ENCODE peak calls at places on chromosomes 1 and 21, in nine cellular contexts. X, O, V, Y, F, A, T, M and G are unnamed samples.
A peak's percentile ranks its signal among the peaks of the same experiment; 100 is the strongest.

GRCh38 chr1:193338194-193338593 is 151.8 kb upstream of the B3GALT2 start:
- DNase-seq in A (no peak), X (no peak), Y (no peak), V (peak; percentile 16), M (no peak), O (no peak), T (peak; percentile 39), F (no peak), G (no peak)

GRCh38 chr1:23916209-23917131 is 3.3 kb upstream of the CNR2 start:
- DNase-seq in V (peak; percentile 53), M (peak; percentile 26), F (peak; percentile 92), T (peak; percentile 58), A (peak; percentile 57), Y (peak; percentile 83), O (peak; percentile 32), X (peak; percentile 81), G (peak; percentile 21)

GRCh38 chr21:34881894-34882371 is 167.2 kb downstream of the RUNX1 start:
- DNase-seq in T (peak; percentile 87), Y (no peak), F (no peak), O (no peak), A (no peak), X (no peak), M (peak; percentile 65), V (peak; percentile 88), G (no peak)

GRCh38 chr1:42674682-42675081 is 7.5 kb upstream of the YBX1 start:
- DNase-seq in V (no peak), F (no peak), T (no peak), Y (no peak), M (no peak), A (no peak), O (no peak), X (no peak), G (no peak)

GRCh38 chr21:42047821-42048613 is 23.1 kb upstream of the UMODL1 start:
- DNase-seq in X (no peak), V (peak; percentile 97), O (no peak), M (peak; percentile 93), Y (no peak), A (no peak), T (peak; percentile 98), F (no peak), G (no peak)

GRCh38 chr1:186308264-186309060 is 66.6 kb downstream of the TPR start:
- DNase-seq in T (no peak), X (no peak), A (no peak), M (no peak), Y (peak; percentile 17), F (no peak), V (no peak), O (no peak), G (no peak)

GRCh38 chr1:30384286-30385245 is 338.8 kb downstream of the MATN1 start:
- DNase-seq in Y (no peak), X (peak; percentile 45), T (no peak), F (no peak), A (no peak), V (no peak), M (no peak), O (no peak), G (no peak)

GRCh38 chr1:47772281-47772680 is 224.9 kb downstream of the TRABD2B start:
- DNase-seq in V (no peak), M (no peak), Y (no peak), O (no peak), A (no peak), F (no peak), X (no peak), T (no peak), G (no peak)

GRCh38 chr1:58041621-58042020 is 504.9 kb downstream of the OMA1 start:
- DNase-seq in O (no peak), V (peak; percentile 14), T (no peak), M (no peak), Y (no peak), F (peak; percentile 10), A (no peak), X (no peak), G (no peak)

GRCh38 chr21:26756491-26757159 is 88.6 kb downstream of the ADAMTS1 start:
- DNase-seq in A (no peak), O (no peak), V (peak; percentile 36), X (no peak), Y (no peak), M (no peak), T (peak; percentile 40), F (no peak), G (no peak)

GRCh38 chr1:193156826-193157142 is 29.6 kb downstream of the B3GALT2 start:
- DNase-seq in X (no peak), M (no peak), F (no peak), T (no peak), O (no peak), V (no peak), A (no peak), Y (no peak), G (no peak)

GRCh38 chr21:21412096-21412495 is 413.9 kb downstream of the NCAM2 start:
- DNase-seq in O (no peak), T (no peak), M (no peak), V (no peak), Y (no peak), A (no peak), F (no peak), X (no peak), G (no peak)

GRCh38 chr1:44485229-44485932 is 80.3 kb downstream of the RNF220 start:
- DNase-seq in Y (peak; percentile 7), F (peak; percentile 68), X (no peak), A (no peak), M (peak; percentile 70), V (peak; percentile 84), O (no peak), T (peak; percentile 93), G (no peak)

GRCh38 chr1:182602945-182603645 is 1.1 kb downstream of the RGS16 start:
- DNase-seq in X (no peak), T (no peak), Y (peak; percentile 40), V (no peak), A (no peak), F (no peak), M (no peak), O (no peak), G (no peak)

GRCh38 chr1:159803946-159804695 is 2.0 kb downstream of the FCRL6 start:
- DNase-seq in A (no peak), O (no peak), X (no peak), Y (no peak), V (no peak), M (no peak), T (no peak), F (peak; percentile 57), G (no peak)

DNA sequence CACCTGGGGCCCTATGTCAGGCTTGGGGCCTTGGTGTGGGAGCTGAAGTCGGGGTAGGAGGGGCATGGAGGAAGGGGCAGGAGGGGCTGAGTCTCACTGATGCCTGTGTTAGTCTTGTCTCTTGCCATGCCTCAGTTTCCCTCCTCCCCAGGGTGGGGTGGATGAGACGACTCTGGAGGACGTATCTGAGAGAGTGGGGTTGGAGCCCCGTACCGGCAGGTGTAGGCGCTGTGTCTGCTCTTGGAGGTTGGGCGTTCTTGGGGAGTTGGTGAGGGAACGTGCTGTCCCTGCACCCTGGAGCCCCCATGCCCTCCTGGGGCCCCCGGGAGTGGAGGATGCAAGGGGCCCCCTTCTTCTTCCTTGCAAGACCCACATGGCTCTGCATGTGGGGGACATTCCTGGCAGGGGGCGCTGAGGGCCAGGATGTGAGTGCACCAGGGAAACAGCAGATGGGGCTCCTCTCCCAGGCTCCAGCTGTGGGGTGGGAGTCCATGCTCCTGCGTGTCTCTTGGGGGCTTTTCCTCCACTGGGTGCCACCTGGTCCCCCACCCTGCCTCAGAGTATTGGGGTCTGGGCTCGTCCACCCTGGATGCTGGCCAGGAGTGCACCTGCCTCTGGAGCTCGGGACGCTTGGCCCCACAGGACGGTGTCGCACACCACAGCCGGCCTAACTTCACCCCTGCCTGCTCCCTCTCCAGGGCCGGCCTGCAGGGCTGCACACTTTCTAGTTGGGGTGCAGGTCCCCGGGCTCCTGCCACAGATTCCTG is 1.4 kb upstream of the TNFRSF14 start:
- DNase-seq in T (no peak), O (no peak), Y (peak; percentile 82), V (no peak), X (no peak), F (peak; percentile 46), M (no peak), A (no peak), G (no peak)
- TF ChIP-seq CTCF in T (peak; percentile 29), O (no peak), Y (peak; percentile 69), V (peak; percentile 55), X (peak; percentile 14), F (peak; percentile 29), M (peak; percentile 38), A (no peak), G (peak; percentile 46)

GRCh38 chr1:85397490-85398044 is 67.4 kb downstream of the DDAH1 start:
- DNase-seq in M (no peak), O (no peak), A (no peak), T (no peak), F (peak; percentile 47), Y (no peak), V (no peak), X (no peak), G (no peak)

GRCh38 chr1:85398391-85399064 is 66.4 kb downstream of the DDAH1 start:
- DNase-seq in X (no peak), Y (no peak), V (peak; percentile 51), M (peak; percentile 41), A (no peak), T (peak; percentile 82), O (no peak), F (no peak), G (no peak)

GRCh38 chr1:85393490-85393889 is 71.5 kb downstream of the DDAH1 start:
- DNase-seq in F (peak; percentile 63), T (no peak), O (no peak), V (no peak), M (no peak), X (no peak), A (no peak), Y (no peak), G (no peak)

GRCh38 chr1:85394130-85394529 is 70.8 kb downstream of the DDAH1 start:
- DNase-seq in V (no peak), A (no peak), X (no peak), Y (no peak), T (peak; percentile 37), M (no peak), O (no peak), F (no peak), G (no peak)

GRCh38 chr1:85396194-85396593 is 68.8 kb downstream of the DDAH1 start:
- DNase-seq in M (no peak), T (no peak), Y (no peak), F (peak; percentile 49), X (no peak), A (no peak), O (no peak), V (no peak), G (no peak)
- TF ChIP-seq CTCF in M (no peak), T (no peak), Y (no peak), F (no peak), X (no peak), A (no peak), O (no peak), V (no peak), G (no peak)

GRCh38 chr1:55143686-55144085 is 71.5 kb downstream of the USP24 start:
- DNase-seq in A (no peak), Y (peak; percentile 42), V (no peak), M (no peak), O (no peak), T (no peak), X (no peak), F (peak; percentile 84), G (no peak)
- TF ChIP-seq CTCF in A (no peak), Y (peak; percentile 39), V (peak; percentile 16), M (no peak), O (no peak), T (no peak), X (no peak), F (peak; percentile 61), G (no peak)

GRCh38 chr1:107175102-107175501 is 34.3 kb downstream of the NTNG1 start:
- DNase-seq in A (no peak), Y (no peak), V (no peak), T (no peak), O (no peak), M (no peak), X (no peak), F (peak; percentile 70), G (no peak)
- TF ChIP-seq CTCF in A (no peak), Y (no peak), V (no peak), T (no peak), O (no peak), M (no peak), X (no peak), F (no peak), G (no peak)